ENCODE peak calls at places on chromosomes 4 and X, in ten cellular contexts. R is SHP77 treated with DMSO at 0.1 percent for 48 hours, T is GM10248, S is right lobe of liver, X is HT1080, Y is ureter, P is T-cell, J is ACHN, N is coronary artery, D is posterior cingulate gyrus. F is an unnamed sample.

GRCh38 chr4:40842725-40843401 is 93.1 kb downstream of the NSUN7 start:
- DNase-seq in T (no peak), Y (no peak), J (no peak), N (no peak), X (no peak), R (no peak), S (no peak), D (no peak), P (no peak), F (no peak)

GRCh38 chr4:124144302-124144701 is 568.2 kb downstream of the ANKRD50 start:
- DNase-seq in N (no peak), R (no peak), T (no peak), J (peak), P (no peak), Y (no peak), D (no peak), S (no peak), X (no peak), F (no peak)

GRCh38 chr4:93828332-93828829 is at the start of gene ATOH1:
- DNase-seq in R (no peak), S (no peak), Y (no peak), N (no peak), P (no peak), T (no peak), X (peak), J (peak), D (no peak), F (no peak)

GRCh38 chr4:123479944-123480343 is 83.3 kb downstream of the SPRY1 start:
- DNase-seq in T (no peak), N (no peak), Y (no peak), R (no peak), S (no peak), J (no peak), P (no peak), D (no peak), X (peak), F (peak)

GRCh38 chr4:185082549-185082948 is 60.5 kb upstream of the SLC25A4 start:
- DNase-seq in R (no peak), D (no peak), N (no peak), J (no peak), T (no peak), X (no peak), P (no peak), Y (no peak), S (no peak), F (peak)

GRCh38 chrX:95703696-95704095 is 980.9 kb upstream of the DIAPH2 start:
- DNase-seq in N (no peak), R (no peak), D (no peak), P (no peak), X (peak), J (no peak), T (no peak), Y (no peak), S (no peak), F (no peak)

GRCh38 chrX:100928660-100929613 is at the start of gene XKRX:
- DNase-seq in Y (no peak), S (peak), D (peak), X (no peak), R (no peak), J (no peak), N (no peak), T (peak), P (peak), F (peak)

GRCh38 chr4:168019019-168019651 is 73.2 kb upstream of the ANXA10 start:
- DNase-seq in X (no peak), J (no peak), Y (no peak), D (no peak), R (no peak), N (no peak), T (no peak), P (no peak), S (no peak), F (peak)

GRCh38 chrX:12970691-12971202 is 4.2 kb upstream of the TMSB4X start:
- DNase-seq in R (peak), N (no peak), D (no peak), Y (no peak), P (peak), T (no peak), J (no peak), S (no peak), X (no peak), F (peak)

GRCh38 chr4:87973283-87974169 is 2.0 kb upstream of the SPP1 start:
- DNase-seq in T (peak), R (peak), J (peak), N (no peak), D (peak), S (peak), P (peak), Y (no peak), X (peak), F (peak)

GRCh38 chr4:16259531-16260246 is 33.4 kb upstream of the TAPT1 start:
- DNase-seq in T (no peak), P (no peak), D (no peak), S (no peak), Y (no peak), N (no peak), J (no peak), X (no peak), R (no peak), F (no peak)

GRCh38 chr4:100695039-100695654 is 177.3 kb upstream of the EMCN start:
- DNase-seq in J (no peak), X (no peak), R (no peak), S (no peak), T (no peak), P (no peak), N (no peak), D (no peak), Y (no peak), F (no peak)

GRCh38 chr4:3791910-3792542 is 25.8 kb downstream of the ADRA2C start:
- DNase-seq in N (no peak), Y (no peak), J (peak), T (peak), R (no peak), X (peak), S (peak), D (peak), P (peak), F (peak)

GRCh38 chr4:161002386-161002785 is 1161.4 kb downstream of the FSTL5 start:
- DNase-seq in Y (no peak), T (no peak), P (no peak), N (no peak), R (no peak), X (no peak), J (no peak), S (no peak), D (no peak), F (no peak)

GRCh38 chr4:17786567-17786966 is 5.1 kb upstream of the FAM184B start:
- DNase-seq in N (no peak), Y (no peak), S (no peak), P (no peak), R (no peak), T (no peak), J (no peak), X (peak), D (no peak), F (peak)

GRCh38 chr4:89379541-89380035 is 72.0 kb upstream of the GPRIN3 start:
- DNase-seq in N (no peak), T (no peak), Y (no peak), P (no peak), X (no peak), J (no peak), S (no peak), D (no peak), R (no peak), F (no peak)

GRCh38 chrX:22135994-22136684 is 104.0 kb downstream of the PHEX start:
- DNase-seq in T (peak), S (no peak), N (no peak), D (no peak), R (no peak), Y (no peak), J (peak), X (peak), P (peak), F (peak)

GRCh38 chr4:7778524-7779193 is 161.0 kb downstream of the AFAP1 start:
- DNase-seq in N (no peak), Y (no peak), X (no peak), P (no peak), T (no peak), J (no peak), S (no peak), R (no peak), D (peak), F (no peak)

GRCh38 chr4:138330531-138330930 is 88.4 kb upstream of the SLC7A11 start:
- DNase-seq in Y (no peak), J (no peak), N (no peak), T (no peak), P (no peak), S (no peak), R (no peak), D (no peak), X (no peak), F (no peak)

GRCh38 chr4:79050521-79050880 is 111.3 kb upstream of the PAQR3 start:
- DNase-seq in R (peak), N (no peak), S (no peak), Y (no peak), D (peak), T (no peak), X (no peak), P (no peak), J (no peak), F (no peak)

GRCh38 chrX:107979534-107979933 is 2.6 kb downstream of the TEX13B start:
- DNase-seq in D (no peak), P (no peak), S (no peak), Y (no peak), R (no peak), T (no peak), N (no peak), X (no peak), J (no peak), F (no peak)

GRCh38 chrX:18252644-18253359 is 32.1 kb upstream of the BEND2 start:
- DNase-seq in J (no peak), S (no peak), X (no peak), N (no peak), R (no peak), T (no peak), D (no peak), Y (no peak), P (no peak), F (no peak)

GRCh38 chr4:177455591-177455990 is 13.4 kb upstream of the AGA start:
- DNase-seq in X (no peak), R (no peak), S (no peak), Y (no peak), D (no peak), T (no peak), N (no peak), J (no peak), P (no peak), F (no peak)

GRCh38 chrX:39731735-39732134 is 366.0 kb downstream of the BCOR start:
- DNase-seq in S (no peak), X (no peak), P (no peak), J (no peak), N (peak), T (no peak), R (no peak), Y (no peak), D (no peak), F (no peak)

GRCh38 chr4:101334963-101335572 is 12.3 kb downstream of the PPP3CA start:
- DNase-seq in Y (no peak), R (no peak), N (no peak), T (no peak), J (no peak), X (no peak), S (no peak), D (no peak), P (no peak), F (no peak)

GRCh38 chr4:81040175-81040659 is 9.7 kb downstream of the BMP3 start:
- DNase-seq in Y (no peak), N (no peak), P (no peak), T (no peak), J (peak), R (no peak), D (no peak), X (peak), S (no peak), F (peak)

GRCh38 chrX:41512394-41512793 is 65.3 kb downstream of the NYX start:
- DNase-seq in T (peak), D (no peak), J (no peak), R (no peak), S (no peak), Y (no peak), P (no peak), N (no peak), X (no peak), F (no peak)

GRCh38 chr4:123291329-123291728 is 105.3 kb upstream of the SPRY1 start:
- DNase-seq in X (no peak), D (no peak), T (no peak), Y (no peak), R (no peak), S (no peak), J (no peak), P (no peak), N (no peak), F (no peak)

GRCh38 chr4:128908735-128909134 is 99.2 kb downstream of the JADE1 start:
- DNase-seq in P (no peak), S (no peak), Y (no peak), D (no peak), R (no peak), N (no peak), X (no peak), J (no peak), T (no peak), F (no peak)

GRCh38 chrX:35809816-35810215 is 11.7 kb downstream of the MAGEB16 start:
- DNase-seq in Y (no peak), S (no peak), T (no peak), P (no peak), N (no peak), X (no peak), R (no peak), D (no peak), J (no peak), F (no peak)

GRCh38 chr4:157320092-157320491 is 99.6 kb downstream of the GRIA2 start:
- DNase-seq in Y (no peak), X (no peak), D (no peak), S (no peak), T (no peak), R (no peak), P (no peak), N (no peak), J (no peak), F (no peak)

GRCh38 chr4:174255790-174256189 is 27.7 kb downstream of the FBXO8 start:
- DNase-seq in P (no peak), Y (no peak), S (no peak), N (no peak), R (peak), J (no peak), D (no peak), X (no peak), T (no peak), F (peak)

F was measured in PC-3.